ENCODE peak calls at places on chromosomes 3 and 15, in eight cellular contexts. M is MM.1S; D is cardiac muscle cell; L is CD8-positive, alpha-beta T cell; H is mammary epithelial cell; Q is A673; T is bronchial epithelial cell; J is Panc1. C is an unnamed sample.
A peak's percentile ranks its signal among the peaks of the same experiment; 100 is the strongest.

GRCh38 chr3:194129581-194130133 is 6.3 kb upstream of the HES1 start:
- DNase-seq in M (no peak), D (peak; percentile 93), L (no peak), H (no peak), Q (no peak), T (no peak), J (no peak), C (no peak)

GRCh38 chr15:59104602-59104911 is 389 bp upstream of the CCNB2 start:
- DNase-seq in M (no peak), D (no peak), L (no peak), H (no peak), Q (no peak), T (no peak), J (no peak), C (no peak)

GRCh38 chr15:101042320-101042719 is 123.2 kb downstream of the LRRK1 start:
- DNase-seq in M (no peak), D (no peak), L (no peak), H (no peak), Q (no peak), T (no peak), J (no peak), C (no peak)

GRCh38 chr3:49295489-49296058 is 18.5 kb upstream of the C3orf62 start:
- DNase-seq in M (no peak), D (peak; percentile 48), L (peak; percentile 32), H (no peak), Q (peak; percentile 37), T (no peak), J (no peak), C (no peak)

GRCh38 chr15:68389936-68390790 is 41.8 kb downstream of the ITGA11 start:
- DNase-seq in M (no peak), D (peak; percentile 80), L (no peak), H (peak; percentile 32), Q (peak; percentile 60), T (peak; percentile 60), J (no peak), C (peak; percentile 24)

GRCh38 chr3:32493437-32494414 is 8.9 kb downstream of the CMTM6 start:
- DNase-seq in M (peak; percentile 53), D (peak; percentile 47), L (no peak), H (peak; percentile 81), Q (no peak), T (peak; percentile 40), J (no peak), C (peak; percentile 49)

GRCh38 chr3:127233371-127233770 is 40.4 kb downstream of the PRR23E start:
- DNase-seq in M (peak; percentile 54), D (peak; percentile 14), L (no peak), H (peak; percentile 23), Q (peak; percentile 26), T (peak; percentile 12), J (no peak), C (no peak)

GRCh38 chr3:1082024-1082633 is 10.7 kb upstream of the CNTN6 start:
- DNase-seq in M (peak; percentile 49), D (peak; percentile 48), L (no peak), H (peak; percentile 27), Q (peak; percentile 40), T (peak; percentile 32), J (no peak), C (peak; percentile 7)

GRCh38 chr15:100116416-100117190 is 225.2 kb downstream of the ADAMTS17 start:
- DNase-seq in M (peak; percentile 23), D (peak; percentile 38), L (no peak), H (no peak), Q (no peak), T (no peak), J (no peak), C (no peak)

GRCh38 chr15:70585707-70586034 is 177.7 kb downstream of the UACA start:
- DNase-seq in M (no peak), D (no peak), L (no peak), H (no peak), Q (no peak), T (no peak), J (no peak), C (no peak)

GRCh38 chr3:161969867-161970266 is 473.3 kb downstream of the OTOL1 start:
- DNase-seq in M (no peak), D (no peak), L (no peak), H (no peak), Q (no peak), T (no peak), J (no peak), C (no peak)

GRCh38 chr15:45372032-45372995 is 6.0 kb downstream of the GATM start:
- DNase-seq in M (no peak), D (no peak), L (no peak), H (peak; percentile 41), Q (no peak), T (no peak), J (no peak), C (no peak)

GRCh38 chr3:141486416-141486734 is 452 bp upstream of the RASA2 start:
- DNase-seq in M (no peak), D (no peak), L (no peak), H (peak; percentile 77), Q (no peak), T (peak; percentile 61), J (no peak), C (no peak)

GRCh38 chr3:178005961-178006360 is 530.3 kb upstream of the KCNMB2 start:
- DNase-seq in M (no peak), D (no peak), L (no peak), H (no peak), Q (no peak), T (no peak), J (no peak), C (no peak)

GRCh38 chr15:76286231-76286879 is 24.9 kb downstream of the ETFA start:
- DNase-seq in M (peak; percentile 49), D (no peak), L (peak; percentile 22), H (no peak), Q (no peak), T (no peak), J (no peak), C (peak; percentile 27)

GRCh38 chr3:9026320-9027040 is 63.2 kb upstream of the RAD18 start:
- DNase-seq in M (no peak), D (no peak), L (no peak), H (no peak), Q (no peak), T (no peak), J (no peak), C (no peak)

GRCh38 chr3:179526989-179527391 is 35.7 kb upstream of the ACTL6A start:
- DNase-seq in M (no peak), D (peak; percentile 93), L (no peak), H (peak; percentile 7), Q (peak; percentile 96), T (peak; percentile 21), J (no peak), C (no peak)

GRCh38 chr3:173065543-173065970 is 75.5 kb downstream of the SPATA16 start:
- DNase-seq in M (peak; percentile 86), D (peak; percentile 71), L (no peak), H (no peak), Q (peak; percentile 24), T (peak; percentile 47), J (no peak), C (no peak)

GRCh38 chr3:108897883-108898282 is 55.8 kb downstream of the GUCA1C start:
- DNase-seq in M (peak; percentile 59), D (no peak), L (no peak), H (no peak), Q (no peak), T (no peak), J (no peak), C (no peak)

GRCh38 chr15:39680868-39681267 is 100.0 kb downstream of the THBS1 start:
- DNase-seq in M (no peak), D (peak; percentile 75), L (no peak), H (no peak), Q (no peak), T (no peak), J (no peak), C (no peak)

GRCh38 chr3:76353683-76354082 is 568.3 kb upstream of the ZNF717 start:
- DNase-seq in M (no peak), D (no peak), L (no peak), H (no peak), Q (no peak), T (no peak), J (no peak), C (no peak)

GRCh38 chr3:66483006-66483928 is 17.6 kb downstream of the LRIG1 start:
- DNase-seq in M (peak; percentile 82), D (peak; percentile 46), L (no peak), H (no peak), Q (no peak), T (no peak), J (no peak), C (no peak)

GRCh38 chr3:36774072-36774471 is 9.7 kb upstream of the DCLK3 start:
- DNase-seq in M (no peak), D (no peak), L (no peak), H (no peak), Q (peak; percentile 34), T (no peak), J (no peak), C (no peak)

GRCh38 chr3:4996771-4997291 is 17.6 kb downstream of the BHLHE40 start:
- DNase-seq in M (no peak), D (no peak), L (no peak), H (no peak), Q (no peak), T (no peak), J (no peak), C (no peak)
- TF ChIP-seq CTCF in M (no peak), D (no peak), L (no peak), H (no peak), Q (no peak), T (no peak), J (no peak), C (no peak)

DNA sequence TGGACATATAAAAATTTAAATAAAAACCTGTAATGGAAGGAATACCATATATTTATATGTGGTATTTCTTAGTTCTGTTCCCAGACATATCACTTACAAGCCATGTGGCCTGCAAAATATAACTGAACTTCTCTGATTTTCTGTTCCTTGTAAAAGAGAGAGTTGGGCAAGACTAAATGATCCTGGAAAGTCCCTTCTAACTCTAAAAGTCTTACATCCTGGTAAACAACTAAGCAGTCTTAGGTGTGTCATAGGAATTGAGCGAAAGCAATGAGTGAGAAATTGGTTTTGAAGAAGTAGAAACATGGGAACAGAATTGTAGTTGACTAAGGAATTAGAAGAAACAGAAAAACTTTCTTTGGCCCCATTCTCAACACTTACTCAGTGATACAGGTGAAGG is 25.3 kb upstream of the IL20RB start:
- DNase-seq in M (no peak), D (peak; percentile 15), L (no peak), H (peak; percentile 72), Q (no peak), T (peak; percentile 76), J (no peak), C (no peak)
- H3K4me3 ChIP-seq in M (no peak overlapping the region), D (no peak overlapping the region), L (no peak overlapping the region), H (peak overlapping the region; percentile 22), Q (no peak overlapping the region), T (no peak overlapping the region), J (no peak overlapping the region), C (no peak overlapping the region)

GRCh38 chr3:196636369-196637349 is 2.8 kb upstream of the NRROS start:
- DNase-seq in M (no peak), D (no peak), L (no peak), H (no peak), Q (no peak), T (no peak), J (no peak), C (no peak)
- TF ChIP-seq CTCF in M (no peak), D (no peak), L (no peak), H (no peak), Q (no peak), T (no peak), J (no peak), C (no peak)

GRCh38 chr15:48186271-48186670 is 5.2 kb upstream of the CTXN2 start:
- DNase-seq in M (no peak), D (no peak), L (no peak), H (no peak), Q (peak; percentile 54), T (no peak), J (no peak), C (no peak)

GRCh38 chr15:48190932-48191573 is 412 bp upstream of the CTXN2 start:
- DNase-seq in M (peak; percentile 57), D (peak; percentile 76), L (peak; percentile 21), H (peak; percentile 60), Q (peak; percentile 85), T (peak; percentile 54), J (no peak), C (no peak)

GRCh38 chr15:48191574-48192225 is at the start of gene CTXN2:
- DNase-seq in M (no peak), D (no peak), L (no peak), H (no peak), Q (no peak), T (peak; percentile 8), J (no peak), C (no peak)
- H3K4me3 ChIP-seq in M (no peak within 1 kb of the TSS), D (peak within 1 kb of the TSS; percentile 11), L (no peak within 1 kb of the TSS), H (no peak within 1 kb of the TSS), Q (no peak within 1 kb of the TSS), T (no peak within 1 kb of the TSS), J (no peak within 1 kb of the TSS), C (no peak within 1 kb of the TSS)

C was measured in GM12864.